ENCODE peak calls at places on chromosomes 6 and 20, in six cellular contexts. One of them, this sample, is unnamed.

GRCh38 chr6:167146977-167147376 is 10.8 kb downstream of the GPR31 start:
- DNase-seq in Panc1: no peak
- DNase-seq in heart right ventricle: no peak
- DNase-seq in CD8-positive, alpha-beta T cell: no peak
- DNase-seq in GM23338: peak; percentile 84
- DNase-seq in hepatocyte: no peak
- DNase-seq in this sample: no peak

GRCh38 chr6:168007592-168008338 is 10.3 kb downstream of the KIF25 start:
- DNase-seq in hepatocyte: peak; percentile 75
- DNase-seq in GM23338: no peak
- DNase-seq in heart right ventricle: no peak
- DNase-seq in CD8-positive, alpha-beta T cell: no peak
- DNase-seq in Panc1: peak; percentile 79
- DNase-seq in this sample: no peak

GRCh38 chr6:33904050-33904827 is 100.4 kb upstream of the MLN start:
- DNase-seq in GM23338: no peak
- DNase-seq in CD8-positive, alpha-beta T cell: peak; percentile 52
- DNase-seq in heart right ventricle: no peak
- DNase-seq in hepatocyte: no peak
- DNase-seq in Panc1: no peak
- DNase-seq in this sample: no peak

GRCh38 chr20:31925631-31926030 is 26.2 kb downstream of the PDRG1 start:
- DNase-seq in CD8-positive, alpha-beta T cell: no peak
- DNase-seq in hepatocyte: no peak
- DNase-seq in Panc1: no peak
- DNase-seq in heart right ventricle: no peak
- DNase-seq in GM23338: peak; percentile 40
- DNase-seq in this sample: no peak

GRCh38 chr6:16925461-16925860 is 164.2 kb upstream of the ATXN1 start:
- DNase-seq in heart right ventricle: no peak
- DNase-seq in CD8-positive, alpha-beta T cell: no peak
- DNase-seq in Panc1: no peak
- DNase-seq in hepatocyte: no peak
- DNase-seq in GM23338: no peak
- DNase-seq in this sample: no peak

GRCh38 chr6:131199568-131200272 is 64.5 kb downstream of the AKAP7 start:
- DNase-seq in hepatocyte: peak; percentile 78
- DNase-seq in CD8-positive, alpha-beta T cell: peak; percentile 66
- DNase-seq in GM23338: peak; percentile 93
- DNase-seq in heart right ventricle: peak; percentile 13
- DNase-seq in Panc1: peak; percentile 24
- DNase-seq in this sample: no peak

GRCh38 chr6:4776967-4777925 is 1.0 kb downstream of the CDYL start:
- DNase-seq in hepatocyte: peak; percentile 36
- DNase-seq in GM23338: peak; percentile 55
- DNase-seq in Panc1: no peak
- DNase-seq in heart right ventricle: peak; percentile 10
- DNase-seq in CD8-positive, alpha-beta T cell: peak; percentile 8
- DNase-seq in this sample: no peak

GRCh38 chr6:42177514-42178364 is 4.6 kb downstream of the GUCA1A start:
- DNase-seq in GM23338: peak; percentile 93
- DNase-seq in Panc1: no peak
- DNase-seq in hepatocyte: no peak
- DNase-seq in heart right ventricle: no peak
- DNase-seq in CD8-positive, alpha-beta T cell: no peak
- DNase-seq in this sample: no peak

DNA sequence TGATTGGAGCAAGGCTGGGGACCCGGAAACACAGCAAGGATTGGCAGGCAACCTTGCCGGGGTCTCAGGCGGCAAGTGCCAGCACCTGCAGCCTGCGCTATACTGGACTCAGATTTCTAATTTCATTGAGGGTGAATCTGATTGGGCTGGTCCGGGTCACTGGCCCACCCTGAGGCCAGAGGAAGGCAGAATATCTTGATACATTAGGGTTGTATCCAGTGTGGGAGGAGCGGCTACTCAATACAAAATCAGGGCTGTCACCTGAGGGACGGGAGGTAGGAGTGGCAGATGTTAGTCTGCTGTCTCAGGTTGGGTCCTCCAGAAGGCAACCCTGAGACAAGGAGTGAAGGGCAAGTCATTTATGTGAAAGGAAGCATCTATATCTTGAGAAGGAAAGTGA is 40.7 kb downstream of the BFSP1 start:
- DNase-seq in hepatocyte: no peak
- DNase-seq in heart right ventricle: no peak
- DNase-seq in Panc1: no peak
- DNase-seq in CD8-positive, alpha-beta T cell: no peak
- DNase-seq in GM23338: no peak
- DNase-seq in this sample: no peak
- H3K27me3 ChIP-seq in hepatocyte: no peaks in the 10 kb centered on the region
- H3K27me3 ChIP-seq in heart right ventricle: no peaks in the 10 kb centered on the region
- H3K27me3 ChIP-seq in Panc1: peaks cover 7% of the 10 kb centered on the region
- H3K27me3 ChIP-seq in CD8-positive, alpha-beta T cell: no peaks in the 10 kb centered on the region
- H3K27me3 ChIP-seq in GM23338: no peaks in the 10 kb centered on the region
- H3K27me3 ChIP-seq in this sample: no peaks in the 10 kb centered on the region

DNA sequence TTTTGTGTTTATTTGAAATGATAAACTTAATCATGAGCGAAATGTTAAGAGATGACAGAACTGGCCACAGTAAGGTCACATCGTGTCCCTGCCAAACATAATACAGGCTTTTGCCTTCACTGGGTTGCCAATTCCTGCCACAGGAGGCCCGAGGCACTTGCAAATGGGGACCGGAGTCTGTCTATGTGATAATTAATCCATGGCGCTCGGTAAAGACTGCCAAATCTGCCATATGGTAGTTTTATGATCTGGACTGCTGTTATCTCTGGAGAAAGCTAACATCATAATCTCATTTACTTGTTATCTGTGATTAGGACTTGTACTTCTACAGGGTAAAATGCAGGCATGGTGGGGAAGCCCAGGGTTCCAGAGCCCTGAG is 170.5 kb upstream of the TSHZ2 start:
- DNase-seq in GM23338: no peak
- DNase-seq in heart right ventricle: no peak
- DNase-seq in CD8-positive, alpha-beta T cell: no peak
- DNase-seq in Panc1: no peak
- DNase-seq in hepatocyte: no peak
- DNase-seq in this sample: no peak
- TF ChIP-seq CTCF in GM23338: no peak
- TF ChIP-seq CTCF in heart right ventricle: no peak
- TF ChIP-seq CTCF in CD8-positive, alpha-beta T cell: no peak
- TF ChIP-seq CTCF in Panc1: no peak
- TF ChIP-seq CTCF in hepatocyte: no peak
- TF ChIP-seq CTCF in this sample: no peak

DNA sequence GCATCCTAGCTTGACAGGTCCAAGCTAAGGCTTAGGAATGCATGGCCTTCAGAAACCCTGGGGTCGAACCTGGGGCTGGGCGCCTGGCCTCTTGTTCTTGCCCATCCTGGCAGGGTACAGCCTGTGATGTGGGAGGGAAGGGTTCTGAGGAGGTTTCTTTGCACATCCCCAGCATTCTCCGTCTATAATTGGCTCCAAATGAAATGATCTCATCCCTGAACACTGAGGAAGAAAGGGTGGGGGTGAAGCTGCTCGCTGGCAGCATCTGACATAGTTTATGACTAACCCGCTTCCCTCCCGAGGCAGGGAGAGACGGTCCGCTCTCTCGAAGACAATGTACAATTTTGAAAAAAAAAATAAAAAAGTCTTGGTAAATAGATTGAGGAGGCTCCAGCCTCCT is 67.1 kb upstream of the ZNFX1 start:
- DNase-seq in Panc1: no peak
- DNase-seq in CD8-positive, alpha-beta T cell: no peak
- DNase-seq in hepatocyte: peak; percentile 79
- DNase-seq in GM23338: no peak
- DNase-seq in heart right ventricle: peak; percentile 53
- DNase-seq in this sample: peak; percentile 82
- H3K4me3 ChIP-seq in Panc1: no peak overlapping the region
- H3K4me3 ChIP-seq in CD8-positive, alpha-beta T cell: no peak overlapping the region
- H3K4me3 ChIP-seq in hepatocyte: no peak overlapping the region
- H3K4me3 ChIP-seq in GM23338: no peak overlapping the region
- H3K4me3 ChIP-seq in heart right ventricle: no peak overlapping the region
- H3K4me3 ChIP-seq in this sample: peak overlapping the region; percentile 32

GRCh38 chr6:27268803-27269202 is 21.3 kb downstream of the PRSS16 start:
- DNase-seq in heart right ventricle: no peak
- DNase-seq in hepatocyte: no peak
- DNase-seq in CD8-positive, alpha-beta T cell: no peak
- DNase-seq in GM23338: no peak
- DNase-seq in Panc1: no peak
- DNase-seq in this sample: no peak
- H3K27me3 ChIP-seq in heart right ventricle: peaks cover 84% of the 10 kb centered on the region
- H3K27me3 ChIP-seq in hepatocyte: peaks cover 25% of the 10 kb centered on the region
- H3K27me3 ChIP-seq in CD8-positive, alpha-beta T cell: peaks cover 20% of the 10 kb centered on the region
- H3K27me3 ChIP-seq in GM23338: peaks cover 41% of the 10 kb centered on the region
- H3K27me3 ChIP-seq in Panc1: no peaks in the 10 kb centered on the region
- H3K27me3 ChIP-seq in this sample: peaks cover 6% of the 10 kb centered on the region